ENCODE peak calls at places on chromosomes 7 and 10, in four cellular contexts. T, Y, S and P are unnamed samples.
A peak's percentile ranks its signal among the peaks of the same experiment; 100 is the strongest.

GRCh38 chr10:53601260-53601875 is 828.8 kb upstream of the MBL2 start:
- DNase-seq in T (peak; percentile 34), Y (no peak), S (peak; percentile 16), P (peak; percentile 9)

GRCh38 chr7:41010967-41011366 is 691.9 kb downstream of the INHBA start:
- DNase-seq in T (no peak), Y (no peak), S (no peak), P (no peak)

GRCh38 chr10:33136781-33137180 is 178.8 kb upstream of the ITGB1 start:
- DNase-seq in T (peak; percentile 83), Y (no peak), S (no peak), P (no peak)

GRCh38 chr10:43683451-43684197 is 34.9 kb upstream of the ZNF32 start:
- DNase-seq in T (peak; percentile 23), Y (no peak), S (no peak), P (no peak)

GRCh38 chr10:70223728-70224127 is 9.5 kb downstream of the PPA1 start:
- DNase-seq in T (no peak), Y (no peak), S (no peak), P (no peak)

GRCh38 chr10:58175990-58176910 is 91.4 kb downstream of the IPMK start:
- DNase-seq in T (peak; percentile 5), Y (no peak), S (no peak), P (no peak)

GRCh38 chr10:35896011-35896410 is 253.9 kb upstream of the FZD8 start:
- DNase-seq in T (no peak), Y (no peak), S (no peak), P (no peak)

GRCh38 chr10:88974012-88974411 is 16.6 kb upstream of the FAS start:
- DNase-seq in T (no peak), Y (no peak), S (no peak), P (no peak)

GRCh38 chr10:32139223-32140073 is 83.2 kb upstream of the KIF5B start:
- DNase-seq in T (peak; percentile 91), Y (no peak), S (peak; percentile 82), P (peak; percentile 89)

GRCh38 chr7:90897961-90898469 is 301.9 kb downstream of the CDK14 start:
- DNase-seq in T (no peak), Y (no peak), S (no peak), P (no peak)